ENCODE peak calls at places on chromosomes 3 and 15, in eight cellular contexts. D, R, T, Z, L, I, B and H are unnamed samples.

GRCh38 chr15:27767918-27768640 is 331.0 kb downstream of the OCA2 start:
- DNase-seq in D (no peak), R (no peak), T (no peak), Z (no peak), L (no peak), I (no peak), B (no peak), H (peak)

GRCh38 chr15:63348392-63348791 is 33.3 kb downstream of the CA12 start:
- DNase-seq in D (peak), R (no peak), T (no peak), Z (peak), L (peak), I (no peak), B (no peak), H (no peak)

GRCh38 chr3:36840453-36840921 is 76.1 kb upstream of the DCLK3 start:
- DNase-seq in D (no peak), R (no peak), T (no peak), Z (no peak), L (peak), I (no peak), B (no peak), H (no peak)

GRCh38 chr3:161559177-161559998 is 62.8 kb downstream of the OTOL1 start:
- DNase-seq in D (peak), R (peak), T (no peak), Z (no peak), L (peak), I (no peak), B (no peak), H (no peak)

GRCh38 chr3:194574639-194575483 is 58.4 kb downstream of the TMEM44 start:
- DNase-seq in D (peak), R (no peak), T (no peak), Z (no peak), L (peak), I (no peak), B (no peak), H (no peak)

GRCh38 chr3:79263423-79263822 is 504.4 kb downstream of the ROBO1 start:
- DNase-seq in D (no peak), R (no peak), T (no peak), Z (no peak), L (peak), I (no peak), B (no peak), H (no peak)

GRCh38 chr15:64989331-64990167 is at the start of gene SPG21:
- DNase-seq in D (peak), R (peak), T (peak), Z (peak), L (peak), I (peak), B (peak), H (peak)

GRCh38 chr15:45129651-45130129 is at the start of the genes DUOX1 and DUOXA1:
- DNase-seq in D (no peak), R (no peak), T (no peak), Z (no peak), L (no peak), I (no peak), B (no peak), H (no peak)

GRCh38 chr3:81485444-81485865 is 276.0 kb downstream of the GBE1 start:
- DNase-seq in D (peak), R (no peak), T (no peak), Z (no peak), L (peak), I (no peak), B (peak), H (no peak)

GRCh38 chr15:52440414-52440813 is 88.3 kb downstream of the MYO5A start:
- DNase-seq in D (peak), R (no peak), T (no peak), Z (no peak), L (no peak), I (no peak), B (no peak), H (no peak)

GRCh38 chr3:177960014-177960413 is 576.2 kb upstream of the KCNMB2 start:
- DNase-seq in D (peak), R (no peak), T (no peak), Z (no peak), L (peak), I (no peak), B (no peak), H (no peak)

GRCh38 chr3:154018100-154018696 is 103.0 kb upstream of the ARHGEF26 start:
- DNase-seq in D (peak), R (peak), T (no peak), Z (no peak), L (peak), I (peak), B (no peak), H (no peak)

GRCh38 chr3:150384517-150385212 is 23.4 kb upstream of the TSC22D2 start:
- DNase-seq in D (peak), R (peak), T (peak), Z (peak), L (peak), I (peak), B (peak), H (no peak)

GRCh38 chr3:120497813-120498212 is 47.0 kb upstream of the FSTL1 start:
- DNase-seq in D (peak), R (no peak), T (no peak), Z (no peak), L (no peak), I (no peak), B (no peak), H (no peak)

GRCh38 chr3:48595075-48595525 is at the start of gene COL7A1:
- DNase-seq in D (no peak), R (no peak), T (no peak), Z (no peak), L (no peak), I (no peak), B (no peak), H (no peak)

GRCh38 chr3:13364602-13365271 is 55.4 kb downstream of the NUP210 start:
- DNase-seq in D (peak), R (no peak), T (no peak), Z (no peak), L (no peak), I (no peak), B (no peak), H (no peak)

GRCh38 chr15:71809346-71809745 is 1.0 kb upstream of the NR2E3 start:
- DNase-seq in D (no peak), R (no peak), T (no peak), Z (no peak), L (no peak), I (no peak), B (no peak), H (no peak)

GRCh38 chr15:83422541-83422940 is 24.6 kb upstream of the SH3GL3 start:
- DNase-seq in D (no peak), R (no peak), T (no peak), Z (no peak), L (no peak), I (no peak), B (no peak), H (no peak)

GRCh38 chr3:20197775-20198174 is 11.8 kb upstream of the SGO1 start:
- DNase-seq in D (no peak), R (no peak), T (no peak), Z (no peak), L (no peak), I (no peak), B (no peak), H (no peak)

GRCh38 chr3:111761309-111761795 is 97.7 kb upstream of the PHLDB2 start:
- DNase-seq in D (peak), R (no peak), T (no peak), Z (no peak), L (peak), I (no peak), B (no peak), H (no peak)

GRCh38 chr3:64057231-64057630 is 33.9 kb upstream of the PSMD6 start:
- DNase-seq in D (no peak), R (no peak), T (no peak), Z (no peak), L (no peak), I (no peak), B (no peak), H (no peak)

GRCh38 chr15:81163961-81164800 is 30.1 kb downstream of the CFAP161 start:
- DNase-seq in D (peak), R (no peak), T (no peak), Z (no peak), L (peak), I (no peak), B (no peak), H (no peak)

GRCh38 chr15:90232941-90233700 is 620 bp downstream of the CIB1 start:
- DNase-seq in D (peak), R (peak), T (peak), Z (peak), L (peak), I (no peak), B (no peak), H (no peak)

GRCh38 chr3:113275876-113276580 is 64.7 kb downstream of the BOC start:
- DNase-seq in D (peak), R (peak), T (no peak), Z (peak), L (peak), I (peak), B (peak), H (no peak)